ENCODE peak calls at places on chromosomes 3 and 15, in four cellular contexts. S is HL-60, V is lower leg skin, R is left ventricle myocardium inferior. F is an unnamed sample.

GRCh38 chr3:126355777-126356372 is 1.3 kb downstream of the KLF15 start:
- DNase-seq in S (no peak), R (peak), V (peak), F (peak)

GRCh38 chr3:193779933-193780332 is 186.9 kb downstream of the OPA1 start:
- DNase-seq in V (no peak), S (no peak), R (no peak), F (no peak)

GRCh38 chr3:191379473-191379872 is 49.1 kb upstream of the UTS2B start:
- DNase-seq in V (no peak), S (no peak), R (no peak), F (no peak)

GRCh38 chr15:34314491-34314890 is 23.1 kb downstream of the SLC12A6 start:
- DNase-seq in V (no peak), R (no peak), S (no peak), F (no peak)

GRCh38 chr3:107870989-107871638 is 219.7 kb downstream of the CD47 start:
- DNase-seq in S (no peak), V (no peak), R (no peak), F (no peak)

GRCh38 chr3:52280046-52280445 is 1.6 kb upstream of the WDR82 start:
- DNase-seq in R (no peak), V (no peak), S (no peak), F (peak)

GRCh38 chr3:31908391-31909097 is 72.5 kb downstream of the OSBPL10 start:
- DNase-seq in R (no peak), V (no peak), S (no peak), F (no peak)

GRCh38 chr15:66997212-66997611 is 68.2 kb upstream of the SMAD3 start:
- DNase-seq in V (no peak), R (no peak), S (no peak), F (peak)

GRCh38 chr15:80503319-80503952 is 99.3 kb downstream of the ARNT2 start:
- DNase-seq in V (no peak), S (no peak), R (no peak), F (peak)

GRCh38 chr3:27253831-27254230 is 115.4 kb downstream of the NEK10 start:
- DNase-seq in S (peak), V (no peak), R (no peak), F (peak)

GRCh38 chr15:89542369-89542768 is 32.9 kb upstream of the TICRR start:
- DNase-seq in S (no peak), R (no peak), V (no peak), F (no peak)

GRCh38 chr3:137163241-137163916 is 205.6 kb downstream of the IL20RB start:
- DNase-seq in S (no peak), R (no peak), V (no peak), F (no peak)

GRCh38 chr3:159786489-159787181 is 202.0 kb upstream of the IL12A start:
- DNase-seq in S (no peak), V (no peak), R (no peak), F (no peak)

GRCh38 chr3:194707176-194707575 is 21.5 kb downstream of the FAM43A start:
- DNase-seq in S (no peak), R (no peak), V (no peak), F (no peak)

GRCh38 chr3:154115332-154115731 is 5.9 kb upstream of the ARHGEF26 start:
- DNase-seq in V (no peak), R (no peak), S (no peak), F (no peak)

GRCh38 chr3:54957711-54958110 is 29.9 kb upstream of the LRTM1 start:
- DNase-seq in S (no peak), R (no peak), V (no peak), F (peak)
- TF ChIP-seq CTCF in S (no peak), R (no peak), V (no peak), F (no peak)

GRCh38 chr3:71061037-71061436 is 522.5 kb downstream of the FOXP1 start:
- DNase-seq in R (no peak), V (no peak), S (no peak), F (no peak)
- H3K4me3 ChIP-seq in R (peak), V (no peak), S (no peak), F (no peak)

GRCh38 chr3:184116017-184116416 is 19.1 kb upstream of the EIF2B5 start:
- DNase-seq in S (no peak), R (no peak), V (no peak), F (no peak)

DNA sequence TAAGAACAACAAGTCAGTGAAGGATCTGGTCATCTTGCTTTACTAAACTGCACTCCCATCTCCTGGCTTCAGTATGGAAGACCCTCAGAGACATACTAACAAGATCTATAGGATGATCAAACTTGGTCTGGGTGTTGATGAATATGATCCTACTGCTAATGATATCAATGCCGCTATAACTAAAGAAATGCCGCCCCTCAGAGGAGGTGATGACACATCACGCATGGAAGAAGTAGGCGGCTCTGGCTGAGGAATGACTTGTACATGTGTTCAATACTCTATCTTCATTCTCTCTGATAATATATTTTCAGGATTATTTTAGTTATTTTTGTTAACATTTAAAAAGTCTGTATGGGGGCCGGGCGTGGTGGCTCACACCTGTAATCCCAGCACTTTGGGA is 17.5 kb upstream of the EIF2B5 start:
- DNase-seq in R (no peak), S (no peak), V (no peak), F (no peak)
- TF ChIP-seq CTCF in R (no peak), S (no peak), V (no peak), F (no peak)

DNA sequence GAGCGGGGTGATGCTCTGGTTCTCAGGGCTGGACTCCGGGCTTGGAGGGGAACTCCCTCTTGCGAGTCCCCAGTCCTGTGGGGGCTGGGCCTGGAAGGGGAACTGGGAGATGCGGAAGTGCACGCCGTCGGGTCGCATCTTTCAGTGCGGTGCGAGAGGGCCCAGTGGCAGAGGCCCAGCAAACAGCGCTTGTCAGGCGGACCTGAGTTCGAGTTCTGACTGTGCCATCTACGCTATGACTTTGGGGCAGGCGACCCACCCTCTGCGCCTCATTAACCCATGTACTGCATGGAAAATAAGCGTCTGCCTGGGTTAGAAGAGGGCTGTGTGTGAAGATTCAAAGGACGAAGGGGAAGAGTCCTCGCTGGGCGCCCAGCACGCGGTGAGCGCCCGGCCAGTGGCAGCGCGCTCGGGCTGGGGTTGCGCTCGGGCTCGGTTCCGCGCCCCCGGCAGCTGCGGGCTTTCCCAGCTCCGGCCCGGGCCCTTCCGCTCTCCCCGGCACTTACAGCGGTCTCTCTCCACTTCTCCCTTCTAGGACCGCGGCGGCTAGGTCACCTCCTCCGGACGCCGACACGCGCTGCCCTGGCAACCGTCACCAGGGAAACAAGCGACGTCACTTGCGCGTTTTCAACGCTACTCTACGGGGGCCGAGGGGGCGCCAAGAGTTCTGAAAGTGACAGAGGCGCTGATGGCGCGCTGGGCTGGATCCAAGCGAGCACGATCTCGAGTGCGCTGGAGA is at the start of gene CCDC13:
- DNase-seq in V (peak), S (peak), R (peak), F (peak)
- H3K4me3 ChIP-seq in V (peak), S (peak), R (peak), F (peak)

GRCh38 chr15:99729920-99730319 is 3.3 kb downstream of the LYSMD4 start:
- DNase-seq in S (peak), R (no peak), V (no peak), F (peak)
- TF ChIP-seq CTCF in S (no peak), R (peak), V (no peak), F (peak)

GRCh38 chr15:70584838-70585706 is 178.3 kb downstream of the UACA start:
- DNase-seq in R (no peak), V (no peak), S (no peak), F (peak)
- H3K4me3 ChIP-seq in R (peak), V (no peak), S (no peak), F (no peak)

GRCh38 chr15:62983956-62984355 is 58.6 kb upstream of the TPM1 start:
- DNase-seq in R (no peak), S (no peak), V (no peak), F (no peak)
- TF ChIP-seq CTCF in R (no peak), S (no peak), V (no peak), F (no peak)

GRCh38 chr3:181715601-181716340 is 4.0 kb downstream of the SOX2 start:
- DNase-seq in S (no peak), R (no peak), V (no peak), F (no peak)
- H3K4me3 ChIP-seq in S (no peak), R (no peak), V (no peak), F (no peak)

DNA sequence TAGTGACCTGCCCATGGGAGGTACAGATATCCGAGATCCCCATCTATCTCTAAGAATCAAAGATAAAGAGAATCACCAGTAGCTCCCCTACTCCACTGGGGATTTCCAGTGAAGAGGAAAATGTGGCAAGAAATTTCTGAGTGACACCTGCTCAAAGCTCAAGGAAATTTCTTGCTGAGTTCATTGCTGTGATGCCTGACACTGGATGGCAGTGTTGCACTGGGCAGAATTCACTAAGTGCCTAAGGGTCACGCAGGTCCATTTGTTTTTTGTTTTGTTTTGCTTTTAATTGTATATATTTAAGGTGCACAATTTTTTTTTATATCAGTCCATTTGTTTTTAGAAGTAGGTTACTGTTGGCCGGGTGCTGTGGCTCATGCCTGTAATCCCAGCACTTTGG is 109.5 kb upstream of the KCNAB1 start:
- DNase-seq in V (no peak), S (no peak), R (no peak), F (peak)
- TF ChIP-seq CTCF in V (no peak), S (no peak), R (peak), F (peak)